ENCODE peak calls at places on chromosome 5, in ten cellular contexts. B is A549, Y is breast epithelium, K is HCT116, V is sigmoid colon, A is GM12891, C is right lobe of liver, X is NB4, W is ovary, Q is GM12878. L is an unnamed sample.

GRCh38 chr5:368162-369084 is 46.9 kb downstream of the AHRR start:
- DNase-seq in B (no peak), Y (peak; percentile 10), K (no peak), V (no peak), A (no peak), C (peak; percentile 40), X (peak; percentile 88), W (peak; percentile 38), Q (peak; percentile 73), L (no peak)

GRCh38 chr5:142184939-142185526 is 76.5 kb downstream of the NDFIP1 start:
- DNase-seq in B (no peak), Y (no peak), K (no peak), V (no peak), A (no peak), C (no peak), X (no peak), W (no peak), Q (no peak), L (no peak)

GRCh38 chr5:151773979-151774378 is 2.2 kb downstream of the G3BP1 start:
- DNase-seq in B (no peak), Y (no peak), K (no peak), V (no peak), A (no peak), C (no peak), X (peak; percentile 28), W (no peak), Q (no peak), L (no peak)

GRCh38 chr5:96388186-96388585 is 44.9 kb downstream of the PCSK1 start:
- DNase-seq in B (no peak), Y (no peak), K (no peak), V (no peak), A (no peak), C (no peak), X (no peak), W (no peak), Q (no peak), L (no peak)

GRCh38 chr5:154320690-154321089 is 125.1 kb upstream of the SAP30L start:
- DNase-seq in B (no peak), Y (no peak), K (no peak), V (no peak), A (no peak), C (no peak), X (no peak), W (no peak), Q (no peak), L (no peak)

GRCh38 chr5:107570805-107571531 is 99.8 kb downstream of the EFNA5 start:
- DNase-seq in B (peak; percentile 41), Y (no peak), K (no peak), V (no peak), A (peak; percentile 27), C (peak; percentile 58), X (no peak), W (no peak), Q (peak; percentile 94), L (no peak)

GRCh38 chr5:174409070-174409469 is 315.3 kb upstream of the MSX2 start:
- DNase-seq in B (no peak), Y (no peak), K (no peak), V (no peak), A (no peak), C (no peak), X (peak; percentile 74), W (no peak), Q (no peak), L (no peak)

GRCh38 chr5:90144625-90145327 is 264.8 kb downstream of the CETN3 start:
- DNase-seq in B (no peak), Y (no peak), K (no peak), V (no peak), A (no peak), C (no peak), X (no peak), W (no peak), Q (no peak), L (no peak)

GRCh38 chr5:43730832-43731342 is 127.9 kb downstream of the NNT start:
- DNase-seq in B (no peak), Y (no peak), K (no peak), V (no peak), A (no peak), C (no peak), X (no peak), W (no peak), Q (no peak), L (no peak)

GRCh38 chr5:156870498-156870839 is 20.4 kb downstream of the PPP1R2B start:
- DNase-seq in B (no peak), Y (no peak), K (no peak), V (no peak), A (no peak), C (no peak), X (no peak), W (no peak), Q (no peak), L (no peak)

GRCh38 chr5:177116631-177117373 is 16.8 kb upstream of the NSD1 start:
- DNase-seq in B (no peak), Y (peak; percentile 82), K (no peak), V (peak; percentile 96), A (peak; percentile 67), C (peak; percentile 92), X (no peak), W (peak; percentile 94), Q (no peak), L (peak; percentile 85)

GRCh38 chr5:95178046-95178651 is 106.7 kb downstream of the MCTP1 start:
- DNase-seq in B (peak; percentile 32), Y (no peak), K (peak; percentile 29), V (no peak), A (no peak), C (no peak), X (peak; percentile 73), W (no peak), Q (peak; percentile 12), L (no peak)

GRCh38 chr5:31854181-31854624 is 215.3 kb downstream of the PDZD2 start:
- DNase-seq in B (no peak), Y (peak; percentile 18), K (no peak), V (peak; percentile 73), A (no peak), C (no peak), X (no peak), W (peak; percentile 40), Q (no peak), L (peak; percentile 47)

GRCh38 chr5:81400375-81400774 is 6.4 kb upstream of the ACOT12 start:
- DNase-seq in B (no peak), Y (no peak), K (no peak), V (no peak), A (no peak), C (no peak), X (peak; percentile 43), W (no peak), Q (no peak), L (no peak)

GRCh38 chr5:172860520-172861443 is 26.7 kb downstream of the ERGIC1 start:
- DNase-seq in B (no peak), Y (peak; percentile 92), K (no peak), V (peak; percentile 97), A (no peak), C (peak; percentile 96), X (no peak), W (peak; percentile 93), Q (no peak), L (peak; percentile 86)
- TF ChIP-seq POLR2A in B (no peak), Y (no peak), K (no peak), V (no peak), A (no peak), C (peak; percentile 81), X (no peak), W (no peak), Q (no peak), L (no peak)

GRCh38 chr5:178150977-178151734 is 2.5 kb downstream of the NHP2 start:
- DNase-seq in B (peak; percentile 27), Y (no peak), K (no peak), V (no peak), A (no peak), C (no peak), X (no peak), W (no peak), Q (no peak), L (no peak)

GRCh38 chr5:178155065-178155464 is 1.4 kb upstream of the NHP2 start:
- DNase-seq in B (no peak), Y (no peak), K (no peak), V (no peak), A (no peak), C (no peak), X (peak; percentile 37), W (no peak), Q (no peak), L (no peak)

GRCh38 chr5:178152491-178153444 is 917 bp downstream of the NHP2 start:
- DNase-seq in B (no peak), Y (no peak), K (no peak), V (no peak), A (no peak), C (no peak), X (no peak), W (no peak), Q (no peak), L (no peak)

GRCh38 chr5:178149199-178149932 is 4.3 kb downstream of the NHP2 start:
- DNase-seq in B (no peak), Y (no peak), K (no peak), V (no peak), A (no peak), C (no peak), X (no peak), W (no peak), Q (no peak), L (no peak)

DNA sequence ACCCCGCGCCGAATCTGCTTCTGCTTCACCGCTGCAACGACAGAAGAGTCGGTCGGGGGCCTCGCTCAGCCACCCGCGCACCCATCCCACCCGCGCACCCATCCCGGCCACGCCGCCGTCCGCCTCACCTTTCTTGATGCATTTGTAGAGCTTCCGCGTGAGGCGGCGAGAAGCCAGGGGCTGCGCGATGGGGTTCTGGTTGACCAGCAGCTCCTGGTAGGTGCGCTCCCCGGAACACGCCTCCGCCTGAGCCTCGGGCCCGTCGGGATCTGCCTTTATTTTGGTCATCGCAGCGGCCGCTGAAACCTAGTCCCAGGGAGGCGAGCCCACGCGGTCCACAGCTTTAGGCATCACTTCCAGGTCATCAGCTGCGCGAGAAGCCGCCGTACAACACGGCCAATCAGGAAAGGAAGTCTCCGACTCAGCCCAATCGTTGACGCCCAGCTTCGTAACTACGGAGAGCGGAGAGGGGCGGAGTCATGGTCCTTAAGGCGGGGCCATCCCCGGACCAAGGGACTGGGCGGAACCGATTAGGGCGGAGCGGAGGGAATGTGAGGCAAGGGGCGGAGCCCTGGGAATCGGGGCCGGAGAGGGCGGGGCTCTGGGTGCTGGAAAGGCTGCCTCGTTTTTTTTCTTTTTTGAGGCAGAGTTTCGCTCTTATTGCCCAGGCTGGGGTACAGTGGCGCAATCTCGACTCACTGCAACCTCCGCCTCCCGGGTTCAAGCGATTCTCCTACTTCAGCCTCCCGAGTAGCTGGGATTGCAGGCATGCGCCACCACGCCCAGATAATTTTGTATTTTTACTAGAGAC is at the start of gene NHP2:
- DNase-seq in B (peak; percentile 98), Y (peak; percentile 98), K (peak; percentile 98), V (peak; percentile 99), A (peak; percentile 91), C (peak; percentile 99), X (peak; percentile 98), W (peak; percentile 99), Q (peak; percentile 92), L (peak; percentile 100)
- TF ChIP-seq POLR2A in B (peak; percentile 46), Y (peak; percentile 20), K (peak; percentile 26), V (no peak), A (peak; percentile 55), C (peak; percentile 58), X (peak; percentile 29), W (no peak), Q (peak; percentile 81), L (no peak)

GRCh38 chr5:78594946-78595921 is 53.3 kb downstream of the LHFPL2 start:
- DNase-seq in B (peak; percentile 96), Y (peak; percentile 83), K (peak; percentile 87), V (peak; percentile 72), A (no peak), C (no peak), X (peak; percentile 47), W (peak; percentile 52), Q (no peak), L (peak; percentile 75)
- TF ChIP-seq POLR2A in B (no peak), Y (no peak), K (no peak), V (no peak), A (no peak), C (no peak), X (no peak), W (no peak), Q (no peak), L (no peak)

GRCh38 chr5:132387649-132388117 is 18.2 kb downstream of the SLC22A5 start:
- DNase-seq in B (peak; percentile 84), Y (peak; percentile 81), K (peak; percentile 81), V (peak; percentile 91), A (no peak), C (no peak), X (peak; percentile 37), W (peak; percentile 63), Q (no peak), L (peak; percentile 90)
- TF ChIP-seq POLR2A in B (no peak), Y (no peak), K (no peak), V (no peak), A (no peak), C (no peak), X (no peak), W (peak; percentile 16), Q (no peak), L (no peak)